ENCODE peak calls at places on chromosomes 11 and 22, in seven cellular contexts. One of them, this sample, is unnamed.
A peak's percentile ranks its signal among the peaks of the same experiment; 100 is the strongest.

GRCh38 chr11:122754553-122755322 is 83.6 kb upstream of the CRTAM start:
- DNase-seq in GM13977: peak; percentile 47
- DNase-seq in WERI-Rb-1: peak; percentile 12
- DNase-seq in chondrocyte: no peak
- DNase-seq in bronchial epithelial cell: no peak
- DNase-seq in lower lobe of right lung: no peak
- DNase-seq in kidney: no peak
- DNase-seq in this sample: peak; percentile 41

GRCh38 chr11:129950319-129951034 is 52.2 kb downstream of the PRDM10 start:
- DNase-seq in lower lobe of right lung: peak; percentile 65
- DNase-seq in chondrocyte: no peak
- DNase-seq in GM13977: no peak
- DNase-seq in bronchial epithelial cell: no peak
- DNase-seq in kidney: peak; percentile 74
- DNase-seq in WERI-Rb-1: no peak
- DNase-seq in this sample: no peak

GRCh38 chr22:49972163-49973017 is 11.8 kb downstream of the PIM3 start:
- DNase-seq in WERI-Rb-1: no peak
- DNase-seq in kidney: peak; percentile 82
- DNase-seq in GM13977: no peak
- DNase-seq in chondrocyte: peak; percentile 88
- DNase-seq in bronchial epithelial cell: no peak
- DNase-seq in lower lobe of right lung: peak; percentile 63
- DNase-seq in this sample: peak; percentile 38

GRCh38 chr22:43404673-43405385 is 7.0 kb upstream of the MPPED1 start:
- DNase-seq in lower lobe of right lung: peak; percentile 33
- DNase-seq in GM13977: no peak
- DNase-seq in bronchial epithelial cell: peak; percentile 93
- DNase-seq in WERI-Rb-1: no peak
- DNase-seq in chondrocyte: peak; percentile 74
- DNase-seq in kidney: no peak
- DNase-seq in this sample: no peak

GRCh38 chr11:14904745-14905103 is 12.7 kb upstream of the CYP2R1 start:
- DNase-seq in lower lobe of right lung: peak; percentile 90
- DNase-seq in GM13977: peak; percentile 71
- DNase-seq in chondrocyte: no peak
- DNase-seq in bronchial epithelial cell: no peak
- DNase-seq in WERI-Rb-1: peak; percentile 50
- DNase-seq in kidney: peak; percentile 90
- DNase-seq in this sample: peak; percentile 82

GRCh38 chr11:76233936-76234703 is 27.8 kb upstream of the WNT11 start:
- DNase-seq in WERI-Rb-1: peak; percentile 52
- DNase-seq in chondrocyte: no peak
- DNase-seq in lower lobe of right lung: peak; percentile 72
- DNase-seq in kidney: peak; percentile 87
- DNase-seq in bronchial epithelial cell: peak; percentile 12
- DNase-seq in GM13977: peak; percentile 54
- DNase-seq in this sample: peak; percentile 50

GRCh38 chr11:128324051-128324481 is 263.3 kb downstream of the ETS1 start:
- DNase-seq in bronchial epithelial cell: no peak
- DNase-seq in GM13977: no peak
- DNase-seq in chondrocyte: no peak
- DNase-seq in kidney: no peak
- DNase-seq in lower lobe of right lung: no peak
- DNase-seq in WERI-Rb-1: peak; percentile 16
- DNase-seq in this sample: no peak

GRCh38 chr11:134668796-134669195 is 256.8 kb upstream of the B3GAT1 start:
- DNase-seq in bronchial epithelial cell: no peak
- DNase-seq in GM13977: no peak
- DNase-seq in chondrocyte: no peak
- DNase-seq in kidney: no peak
- DNase-seq in WERI-Rb-1: no peak
- DNase-seq in lower lobe of right lung: no peak
- DNase-seq in this sample: no peak

GRCh38 chr11:109320595-109320994 is 101.4 kb upstream of the C11orf87 start:
- DNase-seq in GM13977: no peak
- DNase-seq in kidney: no peak
- DNase-seq in bronchial epithelial cell: peak; percentile 86
- DNase-seq in WERI-Rb-1: no peak
- DNase-seq in lower lobe of right lung: no peak
- DNase-seq in chondrocyte: no peak
- DNase-seq in this sample: no peak

GRCh38 chr11:91158297-91158696 is 935.4 kb upstream of the CHORDC1 start:
- DNase-seq in chondrocyte: no peak
- DNase-seq in lower lobe of right lung: no peak
- DNase-seq in kidney: no peak
- DNase-seq in WERI-Rb-1: no peak
- DNase-seq in GM13977: no peak
- DNase-seq in bronchial epithelial cell: no peak
- DNase-seq in this sample: no peak

GRCh38 chr11:77073328-77074001 is 6.7 kb downstream of the CAPN5 start:
- DNase-seq in GM13977: no peak
- DNase-seq in bronchial epithelial cell: peak; percentile 44
- DNase-seq in WERI-Rb-1: peak; percentile 76
- DNase-seq in chondrocyte: peak; percentile 93
- DNase-seq in lower lobe of right lung: peak; percentile 60
- DNase-seq in kidney: peak; percentile 95
- DNase-seq in this sample: peak; percentile 18

GRCh38 chr11:134863294-134863693 is 451.3 kb upstream of the B3GAT1 start:
- DNase-seq in kidney: no peak
- DNase-seq in lower lobe of right lung: no peak
- DNase-seq in bronchial epithelial cell: no peak
- DNase-seq in chondrocyte: no peak
- DNase-seq in GM13977: no peak
- DNase-seq in WERI-Rb-1: no peak
- DNase-seq in this sample: no peak

GRCh38 chr11:120655589-120655988 is 144.0 kb downstream of the GRIK4 start:
- DNase-seq in WERI-Rb-1: no peak
- DNase-seq in chondrocyte: no peak
- DNase-seq in kidney: no peak
- DNase-seq in lower lobe of right lung: no peak
- DNase-seq in GM13977: no peak
- DNase-seq in bronchial epithelial cell: no peak
- DNase-seq in this sample: no peak

GRCh38 chr11:110173775-110174644 is 80.8 kb downstream of the ZC3H12C start:
- DNase-seq in kidney: no peak
- DNase-seq in bronchial epithelial cell: peak; percentile 73
- DNase-seq in chondrocyte: no peak
- DNase-seq in GM13977: peak; percentile 62
- DNase-seq in lower lobe of right lung: peak; percentile 78
- DNase-seq in WERI-Rb-1: peak; percentile 72
- DNase-seq in this sample: peak; percentile 83

GRCh38 chr11:126637800-126638175 is 282.3 kb downstream of the ST3GAL4 start:
- DNase-seq in lower lobe of right lung: no peak
- DNase-seq in kidney: no peak
- DNase-seq in bronchial epithelial cell: no peak
- DNase-seq in GM13977: no peak
- DNase-seq in chondrocyte: no peak
- DNase-seq in WERI-Rb-1: no peak
- DNase-seq in this sample: no peak

GRCh38 chr22:43166132-43166930 is 15.0 kb downstream of the TSPO start:
- DNase-seq in kidney: no peak
- DNase-seq in WERI-Rb-1: peak; percentile 32
- DNase-seq in bronchial epithelial cell: no peak
- DNase-seq in GM13977: no peak
- DNase-seq in chondrocyte: no peak
- DNase-seq in lower lobe of right lung: no peak
- DNase-seq in this sample: no peak

GRCh38 chr11:113615773-113616172 is 90.3 kb downstream of the TMPRSS5 start:
- DNase-seq in kidney: no peak
- DNase-seq in WERI-Rb-1: no peak
- DNase-seq in lower lobe of right lung: no peak
- DNase-seq in GM13977: no peak
- DNase-seq in chondrocyte: no peak
- DNase-seq in bronchial epithelial cell: peak; percentile 32
- DNase-seq in this sample: no peak

GRCh38 chr11:12455938-12456337 is 78.6 kb downstream of the PARVA start:
- DNase-seq in chondrocyte: no peak
- DNase-seq in kidney: no peak
- DNase-seq in lower lobe of right lung: no peak
- DNase-seq in GM13977: no peak
- DNase-seq in bronchial epithelial cell: no peak
- DNase-seq in WERI-Rb-1: no peak
- DNase-seq in this sample: no peak

GRCh38 chr11:76419896-76420295 is 24.9 kb upstream of the EMSY start:
- DNase-seq in WERI-Rb-1: peak; percentile 37
- DNase-seq in GM13977: no peak
- DNase-seq in kidney: no peak
- DNase-seq in bronchial epithelial cell: peak; percentile 10
- DNase-seq in lower lobe of right lung: no peak
- DNase-seq in chondrocyte: no peak
- DNase-seq in this sample: peak; percentile 46

GRCh38 chr22:17559188-17559587 is 4.1 kb upstream of the SLC25A18 start:
- DNase-seq in lower lobe of right lung: no peak
- DNase-seq in WERI-Rb-1: no peak
- DNase-seq in chondrocyte: no peak
- DNase-seq in bronchial epithelial cell: no peak
- DNase-seq in GM13977: no peak
- DNase-seq in kidney: no peak
- DNase-seq in this sample: no peak

GRCh38 chr11:19848219-19848618 is 135.6 kb downstream of the NAV2 start:
- DNase-seq in WERI-Rb-1: no peak
- DNase-seq in kidney: no peak
- DNase-seq in bronchial epithelial cell: no peak
- DNase-seq in GM13977: no peak
- DNase-seq in lower lobe of right lung: no peak
- DNase-seq in chondrocyte: no peak
- DNase-seq in this sample: peak; percentile 39

GRCh38 chr11:118895093-118896039 is 11.7 kb downstream of the CXCR5 start:
- DNase-seq in WERI-Rb-1: no peak
- DNase-seq in kidney: peak; percentile 78
- DNase-seq in bronchial epithelial cell: no peak
- DNase-seq in lower lobe of right lung: no peak
- DNase-seq in chondrocyte: peak; percentile 73
- DNase-seq in GM13977: peak; percentile 76
- DNase-seq in this sample: no peak

GRCh38 chr11:126280595-126280994 is 2.3 kb upstream of the TIRAP start:
- DNase-seq in lower lobe of right lung: no peak
- DNase-seq in chondrocyte: no peak
- DNase-seq in bronchial epithelial cell: no peak
- DNase-seq in GM13977: no peak
- DNase-seq in WERI-Rb-1: no peak
- DNase-seq in kidney: no peak
- DNase-seq in this sample: no peak

GRCh38 chr22:27715078-27715477 is 86.5 kb downstream of the MN1 start:
- DNase-seq in bronchial epithelial cell: no peak
- DNase-seq in chondrocyte: no peak
- DNase-seq in GM13977: no peak
- DNase-seq in kidney: no peak
- DNase-seq in WERI-Rb-1: no peak
- DNase-seq in lower lobe of right lung: no peak
- DNase-seq in this sample: no peak

GRCh38 chr11:130819561-130819960 is 96.7 kb downstream of the SNX19 start:
- DNase-seq in lower lobe of right lung: no peak
- DNase-seq in kidney: no peak
- DNase-seq in chondrocyte: no peak
- DNase-seq in WERI-Rb-1: no peak
- DNase-seq in GM13977: no peak
- DNase-seq in bronchial epithelial cell: no peak
- DNase-seq in this sample: no peak

DNA sequence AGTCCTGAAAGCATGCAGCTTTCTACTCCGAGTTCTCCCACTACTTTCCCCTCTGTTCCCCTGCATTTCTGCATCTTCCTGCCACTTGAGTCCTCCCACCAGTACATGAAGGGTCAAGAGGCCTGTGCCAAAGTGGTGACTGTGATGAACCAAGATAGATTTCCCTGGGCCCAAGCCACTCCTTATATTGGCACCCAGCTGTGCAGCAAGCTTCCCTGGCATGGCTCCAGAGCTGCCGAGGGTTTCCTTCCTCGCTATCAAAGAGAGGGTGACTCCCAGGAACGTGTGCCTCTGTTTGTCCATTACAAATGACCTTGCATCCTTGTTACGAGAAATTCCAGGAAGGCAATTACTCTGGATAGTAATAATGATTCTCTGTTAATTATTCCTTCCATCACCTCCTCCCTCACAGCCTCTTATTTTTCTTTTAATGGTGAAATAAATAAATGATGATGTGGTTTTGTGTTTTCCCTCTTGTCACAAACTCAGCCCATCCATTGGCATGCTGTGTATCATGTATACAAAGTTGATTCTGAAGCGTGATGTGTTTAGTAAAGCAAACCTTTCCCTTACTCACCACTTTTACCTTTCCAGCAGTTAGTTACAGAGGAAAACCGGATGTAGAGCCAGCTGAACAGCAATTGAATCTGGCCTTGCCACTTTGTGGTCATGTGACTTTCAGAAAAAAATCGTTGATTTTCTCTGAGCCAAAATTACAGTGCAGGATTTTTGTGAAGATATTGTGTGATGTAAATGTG is 8.3 kb downstream of the SRSF8 start:
- DNase-seq in bronchial epithelial cell: peak; percentile 72
- DNase-seq in GM13977: no peak
- DNase-seq in chondrocyte: no peak
- DNase-seq in lower lobe of right lung: peak; percentile 76
- DNase-seq in WERI-Rb-1: no peak
- DNase-seq in kidney: peak; percentile 94
- DNase-seq in this sample: no peak
- TF ChIP-seq CTCF in bronchial epithelial cell: no peak
- TF ChIP-seq CTCF in GM13977: no peak
- TF ChIP-seq CTCF in chondrocyte: no peak
- TF ChIP-seq CTCF in lower lobe of right lung: no peak
- TF ChIP-seq CTCF in WERI-Rb-1: no peak
- TF ChIP-seq CTCF in kidney: no peak
- TF ChIP-seq CTCF in this sample: no peak

GRCh38 chr11:64225608-64226506 is at the start of the genes NUDT22 and TRPT1:
- DNase-seq in WERI-Rb-1: peak; percentile 91
- DNase-seq in lower lobe of right lung: peak; percentile 92
- DNase-seq in bronchial epithelial cell: peak; percentile 53
- DNase-seq in GM13977: peak; percentile 95
- DNase-seq in kidney: peak; percentile 97
- DNase-seq in chondrocyte: peak; percentile 95
- DNase-seq in this sample: peak; percentile 90
- TF ChIP-seq CTCF in WERI-Rb-1: peak; percentile 24
- TF ChIP-seq CTCF in lower lobe of right lung: no peak
- TF ChIP-seq CTCF in bronchial epithelial cell: peak; percentile 32
- TF ChIP-seq CTCF in GM13977: peak; percentile 29
- TF ChIP-seq CTCF in kidney: no peak
- TF ChIP-seq CTCF in chondrocyte: peak; percentile 64
- TF ChIP-seq CTCF in this sample: peak; percentile 46

GRCh38 chr11:106231591-106231990 is 154.1 kb downstream of the AASDHPPT start:
- DNase-seq in bronchial epithelial cell: no peak
- DNase-seq in chondrocyte: no peak
- DNase-seq in GM13977: no peak
- DNase-seq in lower lobe of right lung: no peak
- DNase-seq in WERI-Rb-1: no peak
- DNase-seq in kidney: no peak
- DNase-seq in this sample: no peak
- TF ChIP-seq CTCF in bronchial epithelial cell: no peak
- TF ChIP-seq CTCF in chondrocyte: peak; percentile 67
- TF ChIP-seq CTCF in GM13977: no peak
- TF ChIP-seq CTCF in lower lobe of right lung: no peak
- TF ChIP-seq CTCF in WERI-Rb-1: no peak
- TF ChIP-seq CTCF in kidney: no peak
- TF ChIP-seq CTCF in this sample: peak; percentile 13

DNA sequence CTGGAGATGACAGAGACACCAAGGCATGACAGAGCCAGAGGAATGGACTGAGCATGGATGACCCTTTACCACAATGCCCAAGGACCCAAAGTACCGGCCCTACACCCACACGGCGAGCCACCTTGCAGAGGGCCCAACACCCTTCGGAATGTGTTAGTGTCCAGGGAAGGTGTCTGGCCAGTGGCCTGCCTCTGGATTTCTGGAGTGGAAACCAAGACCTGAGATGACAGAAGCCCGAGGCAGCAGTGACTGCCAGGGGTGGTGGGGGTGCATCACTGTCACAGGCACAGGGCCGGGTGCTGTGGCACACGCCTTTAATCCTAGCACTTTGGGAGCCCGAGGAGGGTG is 28.7 kb downstream of the PDGFB start:
- DNase-seq in chondrocyte: peak; percentile 64
- DNase-seq in GM13977: no peak
- DNase-seq in WERI-Rb-1: no peak
- DNase-seq in lower lobe of right lung: peak; percentile 34
- DNase-seq in bronchial epithelial cell: no peak
- DNase-seq in kidney: peak; percentile 39
- DNase-seq in this sample: no peak
- TF ChIP-seq CTCF in chondrocyte: peak; percentile 23
- TF ChIP-seq CTCF in GM13977: no peak
- TF ChIP-seq CTCF in WERI-Rb-1: no peak
- TF ChIP-seq CTCF in lower lobe of right lung: no peak
- TF ChIP-seq CTCF in bronchial epithelial cell: no peak
- TF ChIP-seq CTCF in kidney: no peak
- TF ChIP-seq CTCF in this sample: peak; percentile 17